ENCODE peak calls at places on chromosomes 7 and 10, in four cellular contexts. K is stomach, H is ovary, M is uterus. U is an unnamed sample. For H3K36me3, the result is how much of the 10 kb centered on the place peaks cover.

GRCh38 chr10:124091646-124092269 is 1.6 kb downstream of the CHST15 start:
- DNase-seq in K (no peak), H (peak), M (peak), U (peak)

GRCh38 chr10:61606971-61607907 is 55.5 kb upstream of the CABCOCO1 start:
- DNase-seq in K (no peak), H (no peak), M (no peak), U (no peak)

GRCh38 chr7:47901542-47901941 is 46.7 kb downstream of the PKD1L1 start:
- DNase-seq in K (no peak), H (no peak), M (no peak), U (no peak)

GRCh38 chr7:30863694-30864011 is 48.0 kb upstream of the AQP1 start:
- DNase-seq in K (no peak), H (no peak), M (no peak), U (no peak)

GRCh38 chr10:70250956-70251680 is 17.9 kb upstream of the PPA1 start:
- DNase-seq in K (no peak), H (no peak), M (no peak), U (no peak)

GRCh38 chr10:132521041-132521465 is 16.5 kb upstream of the INPP5A start:
- DNase-seq in K (no peak), H (peak), M (peak), U (peak)

GRCh38 chr10:10826125-10826524 is 191.5 kb upstream of the CELF2 start:
- DNase-seq in K (no peak), H (no peak), M (no peak), U (no peak)

GRCh38 chr7:35555934-35556333 is 139.0 kb downstream of the HERPUD2 start:
- DNase-seq in K (no peak), H (no peak), M (no peak), U (no peak)

GRCh38 chr10:73625004-73625883 is 16.0 kb downstream of the MYOZ1 start:
- DNase-seq in K (no peak), H (peak), M (no peak), U (no peak)

GRCh38 chr7:114539575-114539974 is 125.0 kb downstream of the FOXP2 start:
- DNase-seq in K (no peak), H (peak), M (no peak), U (no peak)

GRCh38 chr7:129144834-129145668 is 544 bp downstream of the TSPAN33 start:
- DNase-seq in K (no peak), H (no peak), M (no peak), U (no peak)

GRCh38 chr7:129146237-129146979 is 1.9 kb downstream of the TSPAN33 start:
- DNase-seq in K (no peak), H (no peak), M (no peak), U (no peak)

GRCh38 chr7:129147723-129148122 is 3.2 kb downstream of the TSPAN33 start:
- DNase-seq in K (no peak), H (no peak), M (no peak), U (no peak)

GRCh38 chr7:129149546-129149945 is 5.0 kb downstream of the TSPAN33 start:
- DNase-seq in K (no peak), H (no peak), M (no peak), U (no peak)

GRCh38 chr7:129150199-129150996 is 5.9 kb downstream of the TSPAN33 start:
- DNase-seq in K (no peak), H (no peak), M (no peak), U (no peak)
- TF ChIP-seq POLR2A in K (no peak), H (no peak), M (no peak), U (no peak)

DNA sequence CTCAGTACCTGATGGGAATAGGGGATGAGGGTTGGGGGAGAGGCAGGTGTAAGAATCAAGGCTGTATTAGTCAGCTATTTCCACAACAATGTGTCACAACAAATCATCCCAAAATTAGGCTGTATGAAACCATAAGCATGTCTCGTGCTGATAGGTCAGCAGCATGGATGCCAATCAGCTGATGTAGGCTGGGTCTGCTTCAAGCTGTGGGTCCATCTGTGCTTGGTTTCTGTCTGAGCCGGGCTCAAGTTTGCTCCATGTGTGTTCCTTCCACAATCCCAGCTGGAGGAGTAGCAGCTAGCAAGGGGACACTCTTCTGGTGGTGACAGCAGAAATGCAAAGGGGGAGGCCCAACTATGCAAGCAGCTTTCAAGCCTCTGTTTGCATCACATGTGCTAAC is 97.9 kb upstream of the ZNF746 start:
- DNase-seq in K (no peak), H (no peak), M (no peak), U (no peak)
- H3K36me3 ChIP-seq in K (half or more), H (under half), M (under half), U (under half)

DNA sequence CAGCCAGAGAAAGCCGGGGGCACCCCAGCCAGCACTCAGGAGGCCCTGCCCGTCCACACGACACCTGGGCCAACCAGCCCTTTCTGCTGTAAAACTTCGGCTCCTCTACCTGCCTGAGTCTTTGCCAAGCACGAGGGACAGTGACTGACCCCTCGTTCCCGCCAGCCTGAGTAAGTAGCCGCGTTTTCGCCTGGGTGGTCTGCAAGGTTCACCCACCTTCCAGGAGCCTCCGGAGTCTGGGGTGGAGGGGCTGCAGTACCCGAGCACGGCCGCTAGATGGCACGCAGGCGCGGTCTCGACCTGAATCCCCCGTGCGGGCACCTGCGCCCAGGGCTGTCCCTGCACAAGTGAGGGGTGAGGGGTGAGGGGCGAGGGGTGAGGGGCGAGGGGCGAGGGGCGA is 192.7 kb downstream of the PTPRN2 start:
- DNase-seq in K (peak), H (no peak), M (peak), U (no peak)
- TF ChIP-seq CTCF in K (no peak), H (no peak), M (peak), U (no peak)

DNA sequence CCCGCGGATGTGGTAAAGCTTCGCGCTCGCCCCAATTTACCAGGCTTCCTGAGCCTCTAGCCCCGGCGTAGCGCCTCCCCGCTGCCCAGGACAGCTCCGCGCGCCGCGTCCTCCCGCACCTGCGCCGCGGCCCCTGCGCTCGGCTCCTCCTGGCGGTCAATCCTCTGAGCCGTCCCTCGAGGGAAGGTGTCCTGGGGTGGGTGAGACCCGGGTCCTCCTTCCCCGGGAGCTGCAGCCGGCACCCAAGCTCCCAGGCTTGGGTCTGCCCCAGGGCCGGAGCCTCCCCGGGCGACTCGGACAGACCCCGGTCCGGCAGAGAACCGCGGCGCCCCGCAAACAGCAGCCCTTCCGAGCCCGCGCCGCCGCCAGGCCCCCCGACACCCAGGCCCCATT is 512 bp downstream of the OSBPL3 start:
- DNase-seq in K (peak), H (peak), M (peak), U (peak)
- TF ChIP-seq POLR2A in K (no peak), H (no peak), M (no peak), U (no peak)

DNA sequence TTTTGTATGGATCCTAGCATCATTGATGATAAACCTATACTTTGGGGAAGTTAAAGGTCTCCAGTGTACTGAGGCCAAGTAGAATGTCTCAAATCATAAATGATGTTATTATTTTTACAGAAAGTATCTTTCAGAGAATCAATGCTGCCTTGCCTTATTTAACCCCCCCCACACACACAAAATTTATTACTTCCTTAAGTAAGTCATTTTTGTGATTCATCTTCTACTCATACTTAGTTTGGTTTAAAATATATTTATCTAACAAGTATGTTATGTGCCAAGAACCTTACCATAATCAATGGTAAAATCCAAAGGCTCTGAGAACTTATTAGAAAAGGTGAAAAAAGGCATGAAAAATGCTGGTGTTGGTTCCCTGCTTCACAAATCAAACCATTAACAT is 18.8 kb upstream of the CLDN12 start:
- DNase-seq in K (no peak), H (no peak), M (no peak), U (no peak)
- H3K36me3 ChIP-seq in K (half or more), H (under half), M (under half), U (half or more)

GRCh38 chr10:115980470-115980869 is 292.5 kb downstream of the GFRA1 start:
- DNase-seq in K (no peak), H (no peak), M (no peak), U (no peak)

GRCh38 chr10:115979576-115979975 is 293.4 kb downstream of the GFRA1 start:
- DNase-seq in K (no peak), H (no peak), M (no peak), U (no peak)

GRCh38 chr10:115982076-115982475 is 290.9 kb downstream of the GFRA1 start:
- DNase-seq in K (no peak), H (no peak), M (no peak), U (no peak)

GRCh38 chr10:115982526-115982925 is 290.5 kb downstream of the GFRA1 start:
- DNase-seq in K (no peak), H (no peak), M (no peak), U (no peak)

DNA sequence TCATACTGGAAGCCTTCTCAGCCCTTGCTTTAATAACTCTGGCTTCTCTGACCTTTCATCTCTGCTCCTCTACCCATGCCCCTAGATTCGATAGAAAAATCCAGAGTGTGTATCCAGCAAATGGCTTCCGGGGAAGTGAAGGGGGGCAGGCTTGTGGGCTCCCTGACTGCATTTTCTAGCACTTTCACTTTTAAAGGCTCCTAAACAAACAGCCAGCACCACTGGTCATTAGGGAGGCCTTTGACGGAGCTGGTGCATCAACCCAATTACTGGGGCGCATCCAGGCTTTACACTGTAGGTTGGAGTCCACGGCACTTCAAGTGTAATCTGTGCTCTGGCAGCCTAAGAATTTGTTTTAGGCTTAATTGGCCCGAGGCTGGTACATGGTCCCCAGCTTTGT is 291.9 kb downstream of the GFRA1 start:
- DNase-seq in K (no peak), H (no peak), M (no peak), U (no peak)
- TF ChIP-seq CTCF in K (no peak), H (no peak), M (no peak), U (no peak)

DNA sequence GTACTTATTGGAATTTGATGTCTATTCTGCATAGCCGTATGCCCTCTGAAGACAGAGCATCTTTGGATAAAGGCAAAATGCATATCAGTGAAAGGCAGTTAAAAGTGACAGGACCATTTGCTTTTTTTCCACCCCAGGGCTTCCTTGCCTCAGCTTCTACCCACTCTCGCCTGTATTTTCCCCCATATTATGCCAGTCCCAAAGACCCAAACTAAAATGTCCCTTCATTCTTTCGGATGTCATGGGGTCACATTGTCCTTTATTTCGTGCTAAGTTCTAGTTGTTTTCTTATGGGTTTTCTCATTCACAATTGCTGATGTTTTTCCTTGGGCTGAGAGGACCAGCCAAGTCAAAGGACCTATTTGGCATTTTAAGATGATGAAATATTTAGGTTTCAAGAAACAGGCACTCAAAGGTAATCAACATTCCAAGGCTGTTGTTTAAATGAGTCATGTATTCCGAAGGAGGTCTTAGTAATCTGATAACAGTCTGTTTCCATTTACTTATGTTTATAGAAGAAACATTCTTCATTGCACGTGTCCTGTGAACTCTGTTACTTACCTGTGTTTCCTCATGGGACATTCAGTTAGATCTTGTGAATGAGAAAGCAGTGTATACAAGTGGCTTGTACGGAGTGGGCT is 74.1 kb downstream of the DNAH11 start:
- DNase-seq in K (no peak), H (no peak), M (no peak), U (no peak)
- TF ChIP-seq POLR2A in K (no peak), H (no peak), M (no peak), U (no peak)